ENCODE peak calls at places on chromosomes 12 and 14, in ten cellular contexts. J is neural crest cell, W is A549, D is astrocyte, Y is breast epithelium, X is adrenal gland, T is NB4, Q is fibroblast of pulmonary artery, I is fibroblast of lung, O is WTC11. K is an unnamed sample.

GRCh38 chr12:89529738-89530137 is 3.9 kb upstream of the POC1B start:
- DNase-seq in T (peak), J (no peak), D (peak), I (peak), O (no peak), X (no peak), Q (peak), W (peak), Y (no peak), K (peak)

GRCh38 chr12:109871678-109872314 is 8.5 kb downstream of the GLTP start:
- DNase-seq in D (no peak), X (no peak), J (no peak), O (no peak), Y (no peak), I (no peak), T (no peak), W (no peak), Q (no peak), K (no peak)

GRCh38 chr14:57418999-57419398 is 28.6 kb downstream of the NAA30 start:
- DNase-seq in T (no peak), O (no peak), I (no peak), Q (no peak), D (no peak), J (no peak), W (no peak), X (no peak), Y (no peak), K (no peak)

GRCh38 chr12:9943244-9943643 is 11.1 kb upstream of the CLEC2A start:
- DNase-seq in O (peak), Y (no peak), X (no peak), J (no peak), D (no peak), T (no peak), W (no peak), I (no peak), Q (no peak), K (no peak)

GRCh38 chr12:120282229-120282628 is 9.5 kb downstream of the RNU4-2 start:
- DNase-seq in J (no peak), Q (no peak), O (peak), X (no peak), D (no peak), W (no peak), T (no peak), I (no peak), Y (no peak), K (no peak)

GRCh38 chr14:49512147-49512551 is 74.0 kb downstream of the RPS29 start:
- DNase-seq in I (peak), T (no peak), Q (peak), Y (no peak), J (no peak), O (no peak), D (peak), W (no peak), X (no peak), K (peak)

GRCh38 chr12:27076930-27077329 is 5.4 kb downstream of the C12orf71 start:
- DNase-seq in T (no peak), X (no peak), Y (no peak), D (no peak), W (no peak), O (no peak), J (no peak), I (no peak), Q (no peak), K (no peak)

GRCh38 chr14:34649344-34649743 is 19.4 kb upstream of the SNX6 start:
- DNase-seq in Q (peak), I (peak), O (no peak), Y (no peak), J (no peak), X (no peak), T (no peak), W (no peak), D (peak), K (peak)

GRCh38 chr14:56331815-56332214 is 213.6 kb downstream of the PELI2 start:
- DNase-seq in J (no peak), O (no peak), W (no peak), I (peak), D (peak), Y (no peak), X (no peak), Q (peak), T (no peak), K (peak)

GRCh38 chr12:49367381-49368239 is at the start of gene SPATS2:
- DNase-seq in W (no peak), I (no peak), T (no peak), O (peak), J (peak), Y (peak), X (no peak), Q (peak), D (no peak), K (peak)

GRCh38 chr12:58639323-58639934 is 280.9 kb downstream of the LRIG3 start:
- DNase-seq in O (no peak), Y (no peak), Q (peak), I (peak), J (no peak), D (peak), X (no peak), W (no peak), T (no peak), K (peak)

GRCh38 chr12:5030066-5030465 is 13.6 kb upstream of the KCNA5 start:
- DNase-seq in D (no peak), O (no peak), Y (no peak), T (no peak), Q (no peak), J (no peak), X (no peak), W (no peak), I (no peak), K (no peak)

GRCh38 chr14:105041841-105042765 is 21.2 kb upstream of the CDCA4 start:
- DNase-seq in J (no peak), O (no peak), Y (no peak), W (no peak), D (no peak), T (no peak), X (no peak), Q (no peak), I (no peak), K (no peak)

GRCh38 chr14:56996721-56997399 is 186.6 kb upstream of the OTX2 start:
- DNase-seq in J (no peak), D (no peak), T (no peak), I (no peak), X (no peak), Y (no peak), Q (no peak), O (no peak), W (no peak), K (no peak)

GRCh38 chr12:4080213-4080612 is 193.3 kb upstream of the CCND2 start:
- DNase-seq in J (no peak), O (no peak), Y (no peak), I (no peak), W (no peak), D (no peak), X (no peak), T (no peak), Q (no peak), K (no peak)

GRCh38 chr12:124694250-124694649 is 126.8 kb upstream of the NCOR2 start:
- DNase-seq in X (no peak), D (no peak), W (no peak), O (no peak), Y (no peak), I (no peak), J (no peak), Q (no peak), T (peak), K (no peak)

GRCh38 chr12:102423447-102423846 is 56.9 kb downstream of the IGF1 start:
- DNase-seq in O (no peak), T (no peak), X (no peak), J (no peak), I (peak), D (peak), Q (no peak), W (no peak), Y (no peak), K (no peak)

GRCh38 chr12:121958521-121959240 is 40.3 kb downstream of the CFAP251 start:
- DNase-seq in X (no peak), I (peak), W (no peak), J (no peak), Y (no peak), O (no peak), D (peak), Q (peak), T (no peak), K (no peak)

GRCh38 chr14:49942090-49942489 is 49.2 kb downstream of the ARF6 start:
- DNase-seq in X (no peak), I (no peak), Y (no peak), D (no peak), W (no peak), T (no peak), J (no peak), Q (no peak), O (no peak), K (peak)

GRCh38 chr12:122987086-122987951 is 6.8 kb downstream of the ARL6IP4 start:
- DNase-seq in T (no peak), I (no peak), O (no peak), W (no peak), X (peak), J (no peak), Y (no peak), Q (no peak), D (no peak), K (no peak)

GRCh38 chr12:100303831-100304230 is 36.9 kb downstream of the SCYL2 start:
- DNase-seq in X (no peak), Y (no peak), I (no peak), T (no peak), J (no peak), Q (no peak), W (no peak), D (no peak), O (no peak), K (no peak)

GRCh38 chr14:50964683-50965390 is 20.6 kb upstream of the PYGL start:
- DNase-seq in D (peak), J (no peak), W (peak), Y (peak), X (peak), I (peak), O (no peak), T (no peak), Q (peak), K (peak)

GRCh38 chr12:100473716-100474150 is at the start of gene NR1H4:
- DNase-seq in X (peak), Q (peak), T (no peak), D (peak), O (no peak), I (peak), J (no peak), Y (no peak), W (peak), K (peak)

GRCh38 chr12:53944209-53944608 is 5.6 kb downstream of the HOXC13 start:
- DNase-seq in I (no peak), Y (no peak), W (no peak), O (no peak), X (no peak), J (no peak), T (no peak), Q (no peak), D (no peak), K (no peak)

GRCh38 chr14:76936483-76936882 is 92.0 kb downstream of the IRF2BPL start:
- DNase-seq in J (no peak), X (no peak), O (no peak), Y (no peak), I (peak), W (no peak), Q (peak), D (peak), T (no peak), K (peak)

GRCh38 chr14:28751467-28752058 is 15.0 kb upstream of the FOXG1 start:
- DNase-seq in Y (no peak), X (peak), T (peak), J (peak), O (peak), D (peak), Q (peak), I (peak), W (peak), K (peak)

GRCh38 chr12:1830981-1831930 is 10.9 kb downstream of the LRTM2 start:
- DNase-seq in T (no peak), W (no peak), Y (peak), O (peak), D (peak), Q (peak), X (peak), J (peak), I (peak), K (peak)

GRCh38 chr14:49619730-49620129 is 696 bp downstream of the RPL36AL start:
- DNase-seq in W (no peak), Y (no peak), O (no peak), X (no peak), T (no peak), I (no peak), Q (no peak), J (no peak), D (no peak), K (no peak)

GRCh38 chr12:95336387-95337067 is 118.9 kb downstream of the VEZT start:
- DNase-seq in X (peak), J (peak), W (peak), O (peak), I (peak), Q (peak), Y (peak), T (no peak), D (peak), K (peak)

GRCh38 chr14:77641534-77642341 is 25.3 kb upstream of the SPTLC2 start:
- DNase-seq in D (peak), I (peak), X (peak), T (peak), W (no peak), Y (peak), O (no peak), Q (peak), J (no peak), K (peak)

DNA sequence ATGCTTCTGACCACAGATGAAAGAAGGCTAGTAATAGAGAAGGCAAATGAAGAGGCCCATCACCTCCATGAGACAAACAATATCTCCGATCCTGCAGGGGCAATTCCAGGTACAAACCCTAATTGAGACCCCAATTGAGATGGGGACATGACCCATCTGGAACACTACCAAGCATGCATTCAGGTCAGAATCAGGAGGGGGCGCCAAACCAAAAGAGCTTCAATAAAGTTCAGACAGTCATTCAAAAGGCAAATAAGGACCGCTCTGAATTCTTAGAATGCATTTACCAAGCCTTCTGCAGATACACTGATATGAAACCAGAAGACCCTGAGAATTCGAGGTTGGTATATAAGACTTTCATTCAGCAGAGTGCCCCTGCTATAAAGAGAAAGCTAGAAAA is 10.2 kb upstream of the EDDM3B start:
- DNase-seq in T (peak), Y (no peak), X (peak), Q (no peak), I (no peak), O (peak), W (no peak), J (no peak), D (no peak), K (no peak)
- TF ChIP-seq CTCF in T (peak), Y (no peak), X (no peak), Q (peak), I (no peak), O (peak), W (peak), J (peak), D (no peak), K (no peak)

GRCh38 chr14:24300326-24300980 is 803 bp downstream of the NOP9 start:
- DNase-seq in I (no peak), O (no peak), X (no peak), W (no peak), Y (no peak), Q (no peak), D (no peak), T (no peak), J (no peak), K (no peak)

GRCh38 chr14:24296341-24297157 is 3.0 kb downstream of the DHRS1 start:
- DNase-seq in I (peak), W (peak), Y (no peak), X (peak), O (peak), J (peak), D (peak), Q (peak), T (peak), K (peak)

GRCh38 chr14:24297190-24297964 is 2.2 kb downstream of the DHRS1 start:
- DNase-seq in Q (no peak), X (no peak), J (no peak), T (peak), Y (no peak), W (peak), I (peak), O (no peak), D (no peak), K (peak)

GRCh38 chr14:24298892-24299254 is 707 bp downstream of the DHRS1 start:
- DNase-seq in T (peak), J (no peak), D (peak), Q (peak), Y (peak), I (peak), W (peak), O (no peak), X (no peak), K (peak)

DNA sequence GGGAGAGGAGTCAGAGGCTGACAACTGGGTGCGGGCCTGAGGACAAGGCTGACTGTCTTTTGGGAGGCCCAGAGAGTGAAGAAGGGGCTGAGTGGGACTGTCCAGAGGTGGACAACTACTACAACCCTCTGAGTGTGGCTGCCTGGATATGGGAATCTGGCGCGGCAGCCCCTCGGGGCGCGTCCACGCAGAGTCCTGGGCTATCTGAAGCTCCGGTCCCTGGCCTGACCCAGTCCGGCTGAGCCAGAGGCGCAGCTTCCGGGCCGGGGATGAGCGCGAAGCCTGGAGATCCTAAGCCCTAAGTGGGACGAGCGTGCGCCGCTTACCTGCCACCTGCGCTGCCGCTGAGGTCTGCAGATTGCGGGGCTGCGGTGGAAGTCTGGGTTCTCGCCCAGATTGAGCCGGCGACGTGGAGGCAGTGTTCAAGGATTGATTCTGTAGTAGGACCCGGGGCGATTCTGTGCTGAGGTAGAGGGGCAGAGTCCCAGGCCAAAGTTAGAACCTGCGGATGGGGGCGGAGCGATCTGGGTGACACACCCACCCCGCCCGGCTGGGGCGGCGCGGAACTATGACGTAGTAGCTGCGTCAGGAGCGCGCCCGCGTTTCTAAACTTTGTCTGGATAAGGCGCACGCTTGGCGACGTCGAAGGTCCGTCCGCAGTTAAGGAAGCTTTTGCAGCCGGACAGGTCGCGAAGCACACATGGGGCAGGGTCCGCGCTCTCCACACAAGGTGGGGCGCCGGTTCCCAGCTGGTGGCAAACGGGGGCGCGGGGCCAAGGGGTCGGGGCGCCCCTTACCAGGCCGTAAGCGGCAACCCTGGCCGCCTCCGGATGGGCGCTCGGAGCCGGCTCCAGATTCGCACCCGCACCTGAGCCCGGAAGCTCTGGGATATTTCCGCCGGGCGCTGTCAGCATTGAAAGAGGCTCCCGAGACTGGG is at the start of the genes DHRS1 and NOP9:
- DNase-seq in I (peak), O (peak), Y (peak), Q (peak), D (peak), X (peak), W (peak), J (peak), T (peak), K (peak)
- TF ChIP-seq CTCF in I (no peak), O (no peak), Y (no peak), Q (no peak), D (no peak), X (no peak), W (no peak), J (no peak), T (no peak), K (no peak)

DNA sequence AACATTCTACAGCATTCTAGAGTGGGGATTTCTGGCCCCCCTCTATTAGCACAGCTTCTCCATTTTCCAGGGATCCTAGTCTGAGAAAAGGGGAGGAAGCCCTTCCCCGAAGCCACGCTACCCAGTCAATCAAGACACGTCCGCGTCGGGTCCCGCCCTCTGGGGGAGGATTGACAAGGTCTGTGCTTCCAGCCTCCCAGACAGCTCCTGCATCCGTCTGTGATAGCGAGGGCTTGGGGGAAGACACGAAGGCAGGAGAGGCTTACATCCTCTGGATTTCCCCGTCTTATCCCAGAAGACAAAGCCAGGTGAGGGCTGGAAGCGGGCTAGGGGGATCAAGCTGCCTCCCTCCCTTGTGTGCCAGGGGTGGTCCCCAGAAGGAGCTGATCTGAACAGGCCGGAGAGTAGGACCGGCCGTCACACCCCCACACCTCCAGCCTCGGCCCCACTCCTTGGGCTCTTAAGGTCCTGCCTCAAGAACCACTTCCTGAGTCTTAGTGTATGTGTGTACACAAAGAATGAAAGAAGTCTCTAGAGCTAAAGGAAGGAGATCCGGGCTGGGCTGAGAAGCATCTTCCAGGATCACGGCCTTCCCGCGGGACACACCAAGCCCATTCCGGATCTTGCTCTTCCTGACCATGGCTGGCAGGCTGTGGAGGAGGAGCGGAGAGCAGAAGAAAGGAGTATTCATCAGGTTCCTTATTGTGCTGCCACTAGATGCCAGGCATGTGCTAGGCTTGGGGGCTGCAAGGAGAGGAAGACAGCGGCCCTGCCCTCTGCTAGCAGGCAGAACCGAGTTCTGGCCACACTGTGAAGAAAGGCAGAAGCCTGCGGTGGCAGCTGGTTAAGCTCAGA is 1.0 kb upstream of the CD63 start:
- DNase-seq in Q (peak), X (peak), T (peak), Y (peak), O (peak), I (peak), D (peak), J (peak), W (peak), K (peak)
- TF ChIP-seq CTCF in Q (no peak), X (no peak), T (peak), Y (no peak), O (no peak), I (peak), D (no peak), J (no peak), W (peak), K (no peak)

GRCh38 chr14:99936738-99937474 is 128.3 kb upstream of the EVL start:
- DNase-seq in O (no peak), I (no peak), X (no peak), J (no peak), D (no peak), Q (no peak), T (peak), W (no peak), Y (no peak), K (no peak)
- TF ChIP-seq CTCF in O (no peak), I (no peak), X (no peak), J (no peak), D (no peak), Q (no peak), T (no peak), W (no peak), Y (no peak), K (no peak)

GRCh38 chr12:99249543-99249942 is 398.0 kb upstream of the GARIN6 start:
- DNase-seq in Q (no peak), D (no peak), J (no peak), X (no peak), W (no peak), I (no peak), T (peak), O (no peak), Y (no peak), K (no peak)

GRCh38 chr12:99257672-99258071 is 389.9 kb upstream of the GARIN6 start:
- DNase-seq in T (no peak), O (no peak), X (no peak), J (no peak), D (no peak), Y (no peak), W (no peak), Q (no peak), I (no peak), K (no peak)

GRCh38 chr12:99250091-99250490 is 397.5 kb upstream of the GARIN6 start:
- DNase-seq in Y (no peak), X (no peak), I (no peak), J (no peak), D (no peak), T (no peak), O (no peak), W (no peak), Q (no peak), K (no peak)

GRCh38 chr12:99253068-99253467 is 394.5 kb upstream of the GARIN6 start:
- DNase-seq in I (no peak), Y (no peak), T (peak), Q (no peak), W (peak), D (no peak), X (no peak), J (no peak), O (no peak), K (no peak)
- TF ChIP-seq CTCF in I (no peak), Y (no peak), T (no peak), Q (no peak), W (no peak), D (peak), X (no peak), J (peak), O (no peak), K (no peak)